ENCODE peak calls at places on chromosomes 13 and 19, in seven cellular contexts. B, W, G, L, A, O and C are unnamed samples. For H3K27me3, the result is how much of the 10 kb centered on the place peaks cover.

GRCh38 chr13:38283346-38283745 is 66.3 kb upstream of the UFM1 start:
- DNase-seq in B (no peak), W (no peak), G (no peak), L (no peak), A (no peak), O (no peak), C (no peak)

GRCh38 chr13:51066091-51066831 is 44.8 kb downstream of the C13orf42 start:
- DNase-seq in B (no peak), W (no peak), G (no peak), L (no peak), A (no peak), O (no peak), C (no peak)

GRCh38 chr19:4060621-4061177 is 6.0 kb downstream of the ZBTB7A start:
- DNase-seq in B (peak), W (no peak), G (no peak), L (no peak), A (no peak), O (no peak), C (no peak)

GRCh38 chr13:33582121-33582520 is 235.8 kb upstream of the RFC3 start:
- DNase-seq in B (no peak), W (no peak), G (no peak), L (no peak), A (no peak), O (no peak), C (no peak)

GRCh38 chr13:94366677-94367076 is 112.8 kb downstream of the DCT start:
- DNase-seq in B (no peak), W (no peak), G (no peak), L (no peak), A (no peak), O (no peak), C (no peak)

GRCh38 chr13:98454389-98454881 is 122.5 kb downstream of the STK24 start:
- DNase-seq in B (no peak), W (no peak), G (no peak), L (no peak), A (peak), O (peak), C (no peak)

GRCh38 chr13:21336609-21337008 is 122.5 kb downstream of the ZDHHC20 start:
- DNase-seq in B (no peak), W (no peak), G (no peak), L (no peak), A (no peak), O (no peak), C (no peak)

GRCh38 chr13:42832341-42833153 is 51.2 kb downstream of the FAM216B start:
- DNase-seq in B (peak), W (no peak), G (peak), L (no peak), A (no peak), O (peak), C (peak)

GRCh38 chr19:47729468-47729798 is 15.9 kb upstream of the NOP53 start:
- DNase-seq in B (peak), W (peak), G (no peak), L (peak), A (peak), O (peak), C (peak)

GRCh38 chr13:23851106-23851505 is 38.1 kb downstream of the MIPEP start:
- DNase-seq in B (no peak), W (no peak), G (no peak), L (no peak), A (no peak), O (no peak), C (no peak)

GRCh38 chr13:112966776-112967175 is 2.2 kb upstream of the MCF2L start:
- DNase-seq in B (peak), W (no peak), G (no peak), L (peak), A (no peak), O (peak), C (no peak)

GRCh38 chr19:4506449-4507149 is 11.7 kb downstream of the PLIN4 start:
- DNase-seq in B (no peak), W (no peak), G (no peak), L (no peak), A (no peak), O (no peak), C (no peak)

GRCh38 chr19:21474671-21475181 is 30.7 kb upstream of the ZNF429 start:
- DNase-seq in B (peak), W (peak), G (peak), L (peak), A (peak), O (peak), C (peak)

GRCh38 chr13:96229356-96229755 is 139.4 kb downstream of the HS6ST3 start:
- DNase-seq in B (no peak), W (no peak), G (no peak), L (no peak), A (peak), O (no peak), C (no peak)

DNA sequence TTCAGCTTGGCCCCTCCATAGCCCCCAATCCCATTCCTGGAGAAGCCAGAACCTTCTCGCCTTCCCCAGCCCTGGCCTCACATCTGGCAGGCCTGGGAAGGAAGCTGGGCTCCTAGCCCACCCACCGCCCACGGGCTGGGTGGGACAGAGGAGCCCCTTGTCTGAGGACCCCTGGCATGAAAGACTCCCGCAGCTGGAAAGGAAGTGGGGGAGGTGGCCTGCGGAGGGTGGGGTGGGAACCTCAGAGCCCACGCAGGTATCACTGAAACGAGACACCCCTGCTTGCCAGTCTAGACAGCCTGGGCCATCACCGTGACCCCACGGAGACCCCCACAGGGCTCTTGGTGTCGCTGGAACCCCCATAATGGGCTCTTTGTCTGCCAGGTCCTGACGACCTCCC is 7.6 kb upstream of the NANOS3 start:
- DNase-seq in B (no peak), W (no peak), G (no peak), L (no peak), A (no peak), O (no peak), C (no peak)
- TF ChIP-seq POLR2A in B (no peak), W (no peak), G (no peak), L (no peak), A (no peak), O (no peak), C (no peak)

GRCh38 chr13:110138700-110139036 is 168.3 kb downstream of the COL4A1 start:
- DNase-seq in B (no peak), W (no peak), G (no peak), L (no peak), A (no peak), O (no peak), C (no peak)

GRCh38 chr13:110135977-110136597 is 170.9 kb downstream of the COL4A1 start:
- DNase-seq in B (no peak), W (no peak), G (no peak), L (no peak), A (no peak), O (no peak), C (no peak)

GRCh38 chr13:110138009-110138699 is 168.8 kb downstream of the COL4A1 start:
- DNase-seq in B (peak), W (no peak), G (peak), L (no peak), A (peak), O (peak), C (peak)

GRCh38 chr13:110136660-110137585 is 170.0 kb downstream of the COL4A1 start:
- DNase-seq in B (no peak), W (no peak), G (no peak), L (no peak), A (no peak), O (no peak), C (no peak)

GRCh38 chr13:110137677-110138008 is 169.3 kb downstream of the COL4A1 start:
- DNase-seq in B (peak), W (no peak), G (no peak), L (no peak), A (peak), O (no peak), C (peak)
- H3K27ac ChIP-seq in B (peak), W (no peak), G (no peak), L (no peak), A (peak), O (no peak), C (peak)

GRCh38 chr19:33621811-33622504 is at the start of gene CHST8:
- DNase-seq in B (peak), W (no peak), G (no peak), L (no peak), A (peak), O (peak), C (peak)

GRCh38 chr19:33622505-33622808 is 704 bp downstream of the CHST8 start:
- DNase-seq in B (no peak), W (no peak), G (no peak), L (no peak), A (no peak), O (no peak), C (no peak)

GRCh38 chr19:33621065-33621785 is 528 bp upstream of the CHST8 start:
- DNase-seq in B (no peak), W (no peak), G (no peak), L (no peak), A (no peak), O (peak), C (no peak)

GRCh38 chr19:33624586-33625153 is 2.9 kb downstream of the CHST8 start:
- DNase-seq in B (no peak), W (no peak), G (no peak), L (no peak), A (no peak), O (no peak), C (no peak)

GRCh38 chr19:33622809-33623511 is 1.2 kb downstream of the CHST8 start:
- DNase-seq in B (no peak), W (no peak), G (no peak), L (no peak), A (no peak), O (no peak), C (no peak)
- H3K27me3 ChIP-seq in B (half or more), W (under half), G (under half), L (half or more), A (under half), O (under half), C (under half)

DNA sequence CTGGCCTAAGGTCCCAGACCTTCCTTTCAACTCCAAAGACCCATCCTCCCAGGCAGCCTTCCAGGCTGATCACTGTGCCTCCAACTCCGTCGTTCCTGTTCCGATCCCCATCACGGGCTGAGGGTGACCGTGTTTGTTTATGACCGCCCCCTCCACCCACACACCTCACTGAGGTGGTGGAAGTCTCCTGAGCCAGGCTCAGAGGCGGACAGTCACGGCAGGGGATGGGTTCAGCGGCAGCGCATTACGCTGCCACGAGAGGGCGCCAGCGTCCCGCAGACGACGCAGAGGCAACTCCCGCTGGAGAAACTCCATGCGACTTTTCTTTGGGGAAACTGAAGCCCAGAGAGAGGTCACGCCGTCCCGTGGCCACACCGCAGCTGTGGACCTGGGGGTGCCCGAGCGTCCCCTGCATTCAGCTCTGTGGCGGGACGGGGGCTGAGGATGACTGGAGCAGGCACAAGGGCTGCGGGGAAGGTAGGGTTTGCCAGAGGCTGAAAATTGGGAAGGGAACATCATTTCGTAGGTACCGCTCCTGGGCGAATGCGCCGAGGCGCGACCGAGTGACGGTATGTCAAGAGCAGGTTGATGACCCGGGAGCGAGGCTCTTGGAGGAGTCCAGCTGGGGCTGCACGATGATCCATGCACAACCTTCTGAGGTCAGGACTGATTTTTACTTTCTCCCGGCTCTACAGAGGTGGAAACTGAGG is 920 bp upstream of the ARRDC2 start:
- DNase-seq in B (peak), W (peak), G (peak), L (peak), A (peak), O (peak), C (peak)
- TF ChIP-seq POLR2A in B (peak), W (peak), G (peak), L (peak), A (peak), O (no peak), C (peak)

DNA sequence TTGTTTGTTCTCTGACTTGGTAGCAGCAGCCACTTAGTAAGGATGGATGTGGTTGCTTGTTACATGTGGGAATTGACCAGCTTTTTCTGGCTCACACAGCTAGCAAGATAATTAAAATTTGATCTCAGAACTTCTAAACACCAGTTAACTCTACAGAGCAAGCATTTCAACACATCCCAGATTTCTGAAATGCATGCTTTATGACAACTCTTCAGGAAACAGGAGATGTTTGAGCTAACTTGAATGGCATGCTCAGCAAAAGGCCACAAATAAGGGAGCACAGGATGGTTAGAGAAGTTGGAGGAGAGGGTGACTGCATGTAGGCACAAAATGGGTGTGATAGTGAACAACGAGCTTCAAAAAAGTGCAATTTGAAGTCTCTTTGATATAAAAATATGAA is 167.1 kb upstream of the SPRY2 start:
- DNase-seq in B (no peak), W (no peak), G (no peak), L (no peak), A (no peak), O (no peak), C (no peak)
- H3K27ac ChIP-seq in B (no peak), W (no peak), G (no peak), L (no peak), A (no peak), O (no peak), C (no peak)

DNA sequence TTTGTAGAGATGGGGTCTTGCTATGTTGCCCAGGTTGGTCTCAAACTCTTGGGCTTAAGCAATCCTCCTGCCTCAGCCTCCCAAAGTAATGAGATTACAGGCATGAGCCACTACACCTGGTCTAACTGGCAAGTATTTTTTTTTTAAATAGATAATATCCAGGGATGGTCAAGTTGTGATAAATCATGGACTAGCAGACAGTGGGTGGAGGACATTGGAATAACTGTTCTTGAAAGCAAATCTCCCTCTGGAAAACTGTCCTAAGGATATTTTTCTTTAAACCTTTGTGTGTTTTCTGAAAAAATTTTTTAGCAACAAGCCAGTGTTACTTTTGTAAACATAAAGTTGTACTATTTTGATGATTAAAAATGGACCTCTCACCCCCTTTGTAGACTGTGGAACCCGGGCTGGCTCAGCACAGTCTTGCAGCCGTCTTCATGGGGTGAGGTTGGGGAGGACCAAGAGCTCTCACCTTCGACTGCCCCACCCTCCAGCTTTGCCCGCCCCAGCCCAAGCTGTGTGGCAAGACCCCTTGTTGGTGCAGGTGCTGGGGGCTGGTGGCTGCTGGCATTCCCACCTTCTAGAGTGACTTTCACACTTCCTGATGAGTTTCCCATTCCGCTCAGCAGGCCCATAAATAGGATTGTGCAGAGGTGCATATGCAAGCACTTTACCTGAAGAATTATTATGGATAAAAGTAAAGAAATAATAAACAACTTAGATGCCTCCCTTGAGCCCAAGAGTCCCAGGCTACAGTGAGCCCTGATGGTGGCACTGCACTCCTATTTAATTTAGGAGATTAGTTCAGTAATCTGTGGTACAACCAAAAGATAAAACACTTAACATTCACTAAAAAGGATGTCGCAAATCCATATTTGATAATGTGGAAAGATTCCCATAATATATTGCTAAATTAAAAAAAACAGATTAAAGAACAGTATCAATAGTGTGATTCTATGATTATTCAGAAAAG is 107.3 kb downstream of the GADD45B start:
- DNase-seq in B (no peak), W (no peak), G (peak), L (no peak), A (no peak), O (peak), C (no peak)
- H3K27me3 ChIP-seq in B (under half), W (under half), G (under half), L (under half), A (under half), O (under half), C (under half)

GRCh38 chr19:50357178-50358100 is 8.0 kb downstream of the NAPSA start:
- DNase-seq in B (peak), W (peak), G (peak), L (peak), A (peak), O (peak), C (peak)

GRCh38 chr19:50359432-50359818 is 6.0 kb downstream of the NAPSA start:
- DNase-seq in B (no peak), W (no peak), G (no peak), L (no peak), A (no peak), O (no peak), C (no peak)

GRCh38 chr19:50361290-50362029 is 4.0 kb downstream of the NAPSA start:
- DNase-seq in B (no peak), W (no peak), G (no peak), L (no peak), A (no peak), O (no peak), C (no peak)

GRCh38 chr19:50356691-50357177 is 8.7 kb downstream of the NAPSA start:
- DNase-seq in B (no peak), W (no peak), G (no peak), L (no peak), A (no peak), O (no peak), C (no peak)

GRCh38 chr19:50358483-50359431 is 6.7 kb downstream of the NAPSA start:
- DNase-seq in B (peak), W (no peak), G (peak), L (no peak), A (no peak), O (peak), C (peak)
- TF ChIP-seq POLR2A in B (peak), W (peak), G (no peak), L (peak), A (no peak), O (peak), C (peak)

GRCh38 chr19:50894478-50895356 is 16.5 kb downstream of the KLK4 start:
- DNase-seq in B (no peak), W (no peak), G (no peak), L (no peak), A (no peak), O (no peak), C (no peak)
- H3K27ac ChIP-seq in B (no peak), W (no peak), G (no peak), L (no peak), A (peak), O (no peak), C (no peak)

DNA sequence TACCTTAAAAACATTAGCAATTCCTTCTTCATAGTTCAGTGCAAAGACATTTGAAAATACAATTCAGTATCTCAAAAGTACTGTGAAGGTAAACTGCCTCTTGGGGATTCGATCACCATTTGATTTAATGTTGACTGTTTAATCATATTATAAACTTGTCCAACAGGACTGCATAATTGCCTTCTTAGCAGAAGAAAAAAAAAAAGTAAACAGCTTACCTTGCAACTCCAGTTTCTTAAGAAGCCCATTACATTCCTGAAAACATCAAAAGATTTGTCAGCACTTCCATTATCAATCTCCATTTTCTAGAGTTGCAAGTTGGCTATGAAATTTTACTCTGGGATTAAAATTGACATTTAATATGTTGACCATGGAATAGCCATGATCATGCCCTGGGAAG is 1154.6 kb downstream of the OLFM4 start:
- DNase-seq in B (no peak), W (no peak), G (no peak), L (no peak), A (no peak), O (no peak), C (no peak)
- H3K27me3 ChIP-seq in B (under half), W (under half), G (under half), L (under half), A (under half), O (under half), C (under half)